ENCODE peak calls at places on chromosomes 3 and 15, in five cellular contexts. H is endodermal cell, B is COR-L47, A is NCI-H524, S is PC-9. O is an unnamed sample.

GRCh38 chr3:158679547-158680000 is 7.1 kb upstream of the LXN start:
- DNase-seq in H (no peak), A (no peak), S (no peak), B (no peak), O (no peak)

GRCh38 chr15:39110336-39110735 is 470.5 kb upstream of the THBS1 start:
- DNase-seq in S (no peak), H (no peak), A (no peak), B (no peak), O (no peak)

GRCh38 chr15:30791239-30791638 is 112.5 kb upstream of the FAN1 start:
- DNase-seq in H (peak; percentile 69), S (peak; percentile 34), A (no peak), B (peak; percentile 11), O (no peak)

GRCh38 chr3:48929358-48930035 is 10.9 kb downstream of the ARIH2 start:
- DNase-seq in A (no peak), S (no peak), B (no peak), H (no peak), O (no peak)

GRCh38 chr3:47713655-47714054 is 68.0 kb downstream of the SMARCC1 start:
- DNase-seq in S (no peak), A (no peak), B (no peak), H (no peak), O (no peak)

GRCh38 chr3:115523467-115523866 is 99.8 kb upstream of the GAP43 start:
- DNase-seq in H (no peak), B (no peak), A (no peak), S (no peak), O (no peak)

GRCh38 chr3:154122912-154123559 is 1.8 kb downstream of the ARHGEF26 start:
- DNase-seq in S (no peak), A (no peak), H (peak; percentile 61), B (no peak), O (no peak)

GRCh38 chr15:58545307-58546065 is 113.7 kb downstream of the LIPC start:
- DNase-seq in H (peak; percentile 22), A (no peak), B (no peak), S (no peak), O (no peak)

GRCh38 chr3:159045279-159045678 is 243.4 kb downstream of the MFSD1 start:
- DNase-seq in A (no peak), H (no peak), B (peak; percentile 28), S (no peak), O (no peak)

GRCh38 chr3:155745795-155746550 is 1.1 kb upstream of the PLCH1 start:
- DNase-seq in H (peak; percentile 88), B (peak; percentile 71), A (peak; percentile 72), S (no peak), O (no peak)

GRCh38 chr15:58459562-58459961 is 27.8 kb downstream of the LIPC start:
- DNase-seq in B (no peak), A (no peak), H (no peak), S (no peak), O (no peak)

GRCh38 chr3:66534304-66534703 is 33.5 kb upstream of the LRIG1 start:
- DNase-seq in B (no peak), H (peak; percentile 56), S (no peak), A (no peak), O (no peak)

GRCh38 chr15:47185222-47185800 is 532.0 kb upstream of the SEMA6D start:
- DNase-seq in A (peak; percentile 82), B (peak; percentile 43), S (no peak), H (no peak), O (no peak)

GRCh38 chr3:62493116-62493801 is 119.9 kb upstream of the FEZF2 start:
- DNase-seq in S (no peak), B (no peak), H (no peak), A (no peak), O (no peak)

GRCh38 chr3:183212565-183212964 is 40.5 kb upstream of the B3GNT5 start:
- DNase-seq in B (no peak), S (peak; percentile 12), A (no peak), H (no peak), O (no peak)

GRCh38 chr3:124113475-124113874 is 121.6 kb upstream of the ROPN1 start:
- DNase-seq in B (no peak), H (peak; percentile 59), A (no peak), S (no peak), O (no peak)

GRCh38 chr15:59879506-59879905 is 124.6 kb upstream of the FOXB1 start:
- DNase-seq in B (no peak), H (no peak), A (no peak), S (no peak), O (no peak)

GRCh38 chr3:173913397-173913796 is 515.9 kb downstream of the NLGN1 start:
- DNase-seq in H (no peak), A (no peak), B (peak; percentile 28), S (no peak), O (no peak)

O was measured in keratinocyte.